ENCODE peak calls at places on chromosomes 11 and 22, in nine cellular contexts. H is IMR-90; Q is cardiac muscle cell; G is activated naive CD8-positive, alpha-beta T cell treated with anti-CD3 and anti-CD28 coated beads, Interleukin-2, amount 50 U/mL, for 24 hours; T is lung microvascular endothelial cell; S is tibial artery; C is EL; M is OCI-M1; R is BJ. Y is an unnamed sample.
A peak's percentile ranks its signal among the peaks of the same experiment; 100 is the strongest.

GRCh38 chr22:45211848-45212247 is 28.8 kb downstream of the KIAA0930 start:
- DNase-seq in R (no peak), H (no peak), M (no peak), G (no peak), T (no peak), C (no peak), S (no peak), Q (no peak), Y (no peak)

GRCh38 chr22:44359496-44360110 is 46.9 kb upstream of the SHISAL1 start:
- DNase-seq in R (no peak), T (no peak), M (no peak), S (no peak), G (no peak), H (no peak), C (no peak), Q (no peak), Y (no peak)

GRCh38 chr22:36874309-36874696 is 13.5 kb downstream of the NCF4 start:
- DNase-seq in Q (no peak), H (no peak), C (no peak), M (peak; percentile 55), T (no peak), S (no peak), R (no peak), G (no peak), Y (no peak)

GRCh38 chr11:61784506-61784805 is 7.9 kb downstream of the TMEM258 start:
- DNase-seq in M (no peak), H (no peak), R (no peak), C (no peak), G (no peak), Q (no peak), T (no peak), S (no peak), Y (no peak)

GRCh38 chr22:40728731-40729189 is 49.5 kb downstream of the MCHR1 start:
- DNase-seq in S (no peak), M (no peak), G (peak; percentile 52), Q (peak; percentile 64), H (no peak), R (no peak), C (peak; percentile 30), T (no peak), Y (peak; percentile 58)

GRCh38 chr22:38927033-38927789 is 30.2 kb upstream of the APOBEC3A start:
- DNase-seq in S (peak; percentile 63), G (peak; percentile 71), R (no peak), C (peak; percentile 72), Q (peak; percentile 60), H (peak; percentile 37), M (peak; percentile 72), T (peak; percentile 75), Y (peak; percentile 78)

GRCh38 chr11:61061081-61061826 is 41.0 kb upstream of the CD5 start:
- DNase-seq in T (peak; percentile 24), R (no peak), C (peak; percentile 13), M (peak; percentile 74), H (no peak), S (no peak), Q (peak; percentile 6), G (peak; percentile 86), Y (no peak)

GRCh38 chr22:28017859-28018258 is 98.8 kb upstream of the PITPNB start:
- DNase-seq in C (no peak), S (peak; percentile 13), H (no peak), G (no peak), T (no peak), Q (no peak), R (no peak), M (no peak), Y (no peak)

GRCh38 chr22:37222440-37222971 is 10.2 kb upstream of the SSTR3 start:
- DNase-seq in M (no peak), T (no peak), C (no peak), G (no peak), S (no peak), Q (no peak), R (no peak), H (no peak), Y (no peak)

GRCh38 chr22:33853200-33854097 is 66.8 kb downstream of the LARGE1 start:
- DNase-seq in C (peak; percentile 47), T (peak; percentile 84), H (peak; percentile 77), G (peak; percentile 7), R (peak; percentile 37), M (peak; percentile 82), Q (peak; percentile 67), S (peak; percentile 53), Y (peak; percentile 77)

GRCh38 chr11:14645247-14645912 is 1.8 kb downstream of the PDE3B start:
- DNase-seq in C (peak; percentile 22), H (peak; percentile 31), T (peak; percentile 7), R (no peak), S (no peak), Q (peak; percentile 44), M (peak; percentile 71), G (no peak), Y (peak; percentile 18)

GRCh38 chr22:24592846-24593809 is at the start of gene LRRC75B:
- DNase-seq in G (peak; percentile 55), Q (peak; percentile 95), M (peak; percentile 94), H (peak; percentile 85), S (peak; percentile 89), C (peak; percentile 91), T (peak; percentile 55), R (peak; percentile 19), Y (peak; percentile 87)

GRCh38 chr22:31102441-31103081 is 4.8 kb downstream of the SELENOM start:
- DNase-seq in Q (peak; percentile 97), R (peak; percentile 86), G (no peak), H (peak; percentile 98), C (peak; percentile 92), M (peak; percentile 33), S (peak; percentile 93), T (peak; percentile 69), Y (no peak)

GRCh38 chr11:111555255-111555654 is 14.7 kb downstream of the LAYN start:
- DNase-seq in T (no peak), R (peak; percentile 59), H (peak; percentile 79), Q (no peak), S (no peak), M (no peak), C (no peak), G (no peak), Y (no peak)

Y was measured in SK-MEL-5.